ENCODE peak calls at places on chromosomes 2 and 18, in eight cellular contexts. One of them, this sample, is unnamed.

GRCh38 chr2:200288670-200289429 is 17.6 kb upstream of the SPATS2L start:
- DNase-seq in IMR-90: peak; percentile 79
- DNase-seq in psoas muscle: peak; percentile 29
- DNase-seq in effector memory CD4-positive, alpha-beta T cell: no peak
- DNase-seq in CD4-positive, CD25-positive, alpha-beta regulatory T cell: no peak
- DNase-seq in A549: no peak
- DNase-seq in Peyer's patch: no peak
- DNase-seq in H1: no peak
- DNase-seq in this sample: no peak

GRCh38 chr2:231172020-231172419 is 26.4 kb upstream of the ARMC9 start:
- DNase-seq in IMR-90: no peak
- DNase-seq in psoas muscle: no peak
- DNase-seq in effector memory CD4-positive, alpha-beta T cell: no peak
- DNase-seq in CD4-positive, CD25-positive, alpha-beta regulatory T cell: no peak
- DNase-seq in A549: no peak
- DNase-seq in Peyer's patch: no peak
- DNase-seq in H1: no peak
- DNase-seq in this sample: no peak

GRCh38 chr2:25380023-25380422 is 38.3 kb upstream of the DNMT3A start:
- DNase-seq in IMR-90: no peak
- DNase-seq in psoas muscle: no peak
- DNase-seq in effector memory CD4-positive, alpha-beta T cell: no peak
- DNase-seq in CD4-positive, CD25-positive, alpha-beta regulatory T cell: no peak
- DNase-seq in A549: no peak
- DNase-seq in Peyer's patch: no peak
- DNase-seq in H1: no peak
- DNase-seq in this sample: peak; percentile 20

GRCh38 chr2:9163306-9164111 is 43.1 kb upstream of the ASAP2 start:
- DNase-seq in IMR-90: peak; percentile 75
- DNase-seq in psoas muscle: no peak
- DNase-seq in effector memory CD4-positive, alpha-beta T cell: no peak
- DNase-seq in CD4-positive, CD25-positive, alpha-beta regulatory T cell: no peak
- DNase-seq in A549: no peak
- DNase-seq in Peyer's patch: no peak
- DNase-seq in H1: no peak
- DNase-seq in this sample: no peak

GRCh38 chr18:7904529-7904928 is 337.4 kb downstream of the PTPRM start:
- DNase-seq in IMR-90: peak; percentile 95
- DNase-seq in psoas muscle: no peak
- DNase-seq in effector memory CD4-positive, alpha-beta T cell: no peak
- DNase-seq in CD4-positive, CD25-positive, alpha-beta regulatory T cell: no peak
- DNase-seq in A549: peak; percentile 70
- DNase-seq in Peyer's patch: no peak
- DNase-seq in H1: no peak
- DNase-seq in this sample: no peak

GRCh38 chr18:75959150-75959549 is 531.6 kb upstream of the SMIM21 start:
- DNase-seq in IMR-90: no peak
- DNase-seq in psoas muscle: no peak
- DNase-seq in effector memory CD4-positive, alpha-beta T cell: no peak
- DNase-seq in CD4-positive, CD25-positive, alpha-beta regulatory T cell: no peak
- DNase-seq in A549: no peak
- DNase-seq in Peyer's patch: no peak
- DNase-seq in H1: no peak
- DNase-seq in this sample: no peak

GRCh38 chr2:151767536-151767935 is 33.3 kb upstream of the NEB start:
- DNase-seq in IMR-90: peak; percentile 15
- DNase-seq in psoas muscle: no peak
- DNase-seq in effector memory CD4-positive, alpha-beta T cell: no peak
- DNase-seq in CD4-positive, CD25-positive, alpha-beta regulatory T cell: no peak
- DNase-seq in A549: no peak
- DNase-seq in Peyer's patch: no peak
- DNase-seq in H1: no peak
- DNase-seq in this sample: no peak

GRCh38 chr2:60313470-60314172 is 239.8 kb downstream of the BCL11A start:
- DNase-seq in IMR-90: no peak
- DNase-seq in psoas muscle: no peak
- DNase-seq in effector memory CD4-positive, alpha-beta T cell: no peak
- DNase-seq in CD4-positive, CD25-positive, alpha-beta regulatory T cell: no peak
- DNase-seq in A549: no peak
- DNase-seq in Peyer's patch: no peak
- DNase-seq in H1: no peak
- DNase-seq in this sample: no peak

GRCh38 chr18:901769-902168 is 2.9 kb upstream of the ADCYAP1 start:
- DNase-seq in IMR-90: no peak
- DNase-seq in psoas muscle: no peak
- DNase-seq in effector memory CD4-positive, alpha-beta T cell: no peak
- DNase-seq in CD4-positive, CD25-positive, alpha-beta regulatory T cell: no peak
- DNase-seq in A549: no peak
- DNase-seq in Peyer's patch: no peak
- DNase-seq in H1: no peak
- DNase-seq in this sample: no peak

GRCh38 chr18:47756364-47757016 is 174.0 kb downstream of the SMAD2 start:
- DNase-seq in IMR-90: peak; percentile 33
- DNase-seq in psoas muscle: peak; percentile 33
- DNase-seq in effector memory CD4-positive, alpha-beta T cell: no peak
- DNase-seq in CD4-positive, CD25-positive, alpha-beta regulatory T cell: peak; percentile 2
- DNase-seq in A549: peak; percentile 64
- DNase-seq in Peyer's patch: peak; percentile 80
- DNase-seq in H1: peak; percentile 93
- DNase-seq in this sample: peak; percentile 18

DNA sequence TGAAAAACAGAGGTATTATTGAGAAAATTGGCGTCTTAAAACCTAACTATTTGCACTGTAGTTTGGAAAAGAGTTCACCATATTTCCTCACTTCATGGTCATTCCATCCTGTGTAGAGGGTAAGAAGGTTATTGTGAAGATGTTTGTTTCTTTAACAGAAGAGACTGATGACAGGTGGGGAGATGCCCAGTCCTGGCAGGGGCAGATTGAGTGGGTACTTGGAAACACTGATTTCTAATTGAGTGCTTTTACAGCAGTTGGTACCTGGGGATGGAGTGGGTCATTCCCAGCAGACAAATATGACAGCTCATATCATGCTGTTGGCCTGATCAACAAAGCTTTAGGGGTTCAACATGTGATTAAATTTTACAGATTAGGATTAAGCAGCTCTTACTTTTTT is 67.5 kb downstream of the MYOM1 start:
- DNase-seq in IMR-90: no peak
- DNase-seq in psoas muscle: no peak
- DNase-seq in effector memory CD4-positive, alpha-beta T cell: no peak
- DNase-seq in CD4-positive, CD25-positive, alpha-beta regulatory T cell: no peak
- DNase-seq in A549: no peak
- DNase-seq in Peyer's patch: no peak
- DNase-seq in H1: no peak
- DNase-seq in this sample: no peak
- H3K4me1 ChIP-seq in IMR-90: no peaks in the 10 kb centered on the region
- H3K4me1 ChIP-seq in psoas muscle: peaks cover 12% of the 10 kb centered on the region
- H3K4me1 ChIP-seq in effector memory CD4-positive, alpha-beta T cell: no peaks in the 10 kb centered on the region
- H3K4me1 ChIP-seq in CD4-positive, CD25-positive, alpha-beta regulatory T cell: no peaks in the 10 kb centered on the region
- H3K4me1 ChIP-seq in A549: peaks cover 10% of the 10 kb centered on the region
- H3K4me1 ChIP-seq in Peyer's patch: no peaks in the 10 kb centered on the region
- H3K4me1 ChIP-seq in H1: no peaks in the 10 kb centered on the region
- H3K4me1 ChIP-seq in this sample: peaks cover 3% of the 10 kb centered on the region

GRCh38 chr2:135152361-135152760 is 100.3 kb downstream of the RAB3GAP1 start:
- DNase-seq in IMR-90: no peak
- DNase-seq in psoas muscle: no peak
- DNase-seq in effector memory CD4-positive, alpha-beta T cell: no peak
- DNase-seq in CD4-positive, CD25-positive, alpha-beta regulatory T cell: no peak
- DNase-seq in A549: no peak
- DNase-seq in Peyer's patch: no peak
- DNase-seq in H1: no peak
- DNase-seq in this sample: no peak

GRCh38 chr2:135149251-135149650 is 97.2 kb downstream of the RAB3GAP1 start:
- DNase-seq in IMR-90: peak; percentile 69
- DNase-seq in psoas muscle: no peak
- DNase-seq in effector memory CD4-positive, alpha-beta T cell: no peak
- DNase-seq in CD4-positive, CD25-positive, alpha-beta regulatory T cell: no peak
- DNase-seq in A549: no peak
- DNase-seq in Peyer's patch: peak; percentile 52
- DNase-seq in H1: no peak
- DNase-seq in this sample: no peak

GRCh38 chr2:135154962-135155361 is 102.9 kb downstream of the RAB3GAP1 start:
- DNase-seq in IMR-90: no peak
- DNase-seq in psoas muscle: no peak
- DNase-seq in effector memory CD4-positive, alpha-beta T cell: no peak
- DNase-seq in CD4-positive, CD25-positive, alpha-beta regulatory T cell: no peak
- DNase-seq in A549: no peak
- DNase-seq in Peyer's patch: no peak
- DNase-seq in H1: no peak
- DNase-seq in this sample: no peak

GRCh38 chr2:135150711-135151110 is 98.6 kb downstream of the RAB3GAP1 start:
- DNase-seq in IMR-90: no peak
- DNase-seq in psoas muscle: no peak
- DNase-seq in effector memory CD4-positive, alpha-beta T cell: no peak
- DNase-seq in CD4-positive, CD25-positive, alpha-beta regulatory T cell: no peak
- DNase-seq in A549: peak; percentile 12
- DNase-seq in Peyer's patch: no peak
- DNase-seq in H1: no peak
- DNase-seq in this sample: no peak

GRCh38 chr2:135151615-135152014 is 99.5 kb downstream of the RAB3GAP1 start:
- DNase-seq in IMR-90: no peak
- DNase-seq in psoas muscle: no peak
- DNase-seq in effector memory CD4-positive, alpha-beta T cell: no peak
- DNase-seq in CD4-positive, CD25-positive, alpha-beta regulatory T cell: no peak
- DNase-seq in A549: no peak
- DNase-seq in Peyer's patch: no peak
- DNase-seq in H1: no peak
- DNase-seq in this sample: no peak
- H3K27ac ChIP-seq in IMR-90: no peak overlapping the region
- H3K27ac ChIP-seq in psoas muscle: no peak overlapping the region
- H3K27ac ChIP-seq in effector memory CD4-positive, alpha-beta T cell: no peak overlapping the region
- H3K27ac ChIP-seq in CD4-positive, CD25-positive, alpha-beta regulatory T cell: no peak overlapping the region
- H3K27ac ChIP-seq in A549: no peak overlapping the region
- H3K27ac ChIP-seq in Peyer's patch: no peak overlapping the region
- H3K27ac ChIP-seq in H1: no peak overlapping the region
- H3K27ac ChIP-seq in this sample: no peak overlapping the region

GRCh38 chr2:128637481-128638155 is 318.9 kb upstream of the HS6ST1 start:
- DNase-seq in IMR-90: no peak
- DNase-seq in psoas muscle: no peak
- DNase-seq in effector memory CD4-positive, alpha-beta T cell: no peak
- DNase-seq in CD4-positive, CD25-positive, alpha-beta regulatory T cell: no peak
- DNase-seq in A549: no peak
- DNase-seq in Peyer's patch: peak; percentile 14
- DNase-seq in H1: peak; percentile 33
- DNase-seq in this sample: no peak

GRCh38 chr2:128636802-128637147 is 318.1 kb upstream of the HS6ST1 start:
- DNase-seq in IMR-90: no peak
- DNase-seq in psoas muscle: no peak
- DNase-seq in effector memory CD4-positive, alpha-beta T cell: no peak
- DNase-seq in CD4-positive, CD25-positive, alpha-beta regulatory T cell: no peak
- DNase-seq in A549: no peak
- DNase-seq in Peyer's patch: no peak
- DNase-seq in H1: peak; percentile 38
- DNase-seq in this sample: no peak

GRCh38 chr2:128638311-128638710 is 319.6 kb upstream of the HS6ST1 start:
- DNase-seq in IMR-90: no peak
- DNase-seq in psoas muscle: no peak
- DNase-seq in effector memory CD4-positive, alpha-beta T cell: no peak
- DNase-seq in CD4-positive, CD25-positive, alpha-beta regulatory T cell: no peak
- DNase-seq in A549: no peak
- DNase-seq in Peyer's patch: peak; percentile 42
- DNase-seq in H1: peak; percentile 52
- DNase-seq in this sample: no peak

GRCh38 chr2:128633501-128633900 is 314.8 kb upstream of the HS6ST1 start:
- DNase-seq in IMR-90: peak; percentile 57
- DNase-seq in psoas muscle: no peak
- DNase-seq in effector memory CD4-positive, alpha-beta T cell: no peak
- DNase-seq in CD4-positive, CD25-positive, alpha-beta regulatory T cell: no peak
- DNase-seq in A549: no peak
- DNase-seq in Peyer's patch: no peak
- DNase-seq in H1: no peak
- DNase-seq in this sample: no peak

DNA sequence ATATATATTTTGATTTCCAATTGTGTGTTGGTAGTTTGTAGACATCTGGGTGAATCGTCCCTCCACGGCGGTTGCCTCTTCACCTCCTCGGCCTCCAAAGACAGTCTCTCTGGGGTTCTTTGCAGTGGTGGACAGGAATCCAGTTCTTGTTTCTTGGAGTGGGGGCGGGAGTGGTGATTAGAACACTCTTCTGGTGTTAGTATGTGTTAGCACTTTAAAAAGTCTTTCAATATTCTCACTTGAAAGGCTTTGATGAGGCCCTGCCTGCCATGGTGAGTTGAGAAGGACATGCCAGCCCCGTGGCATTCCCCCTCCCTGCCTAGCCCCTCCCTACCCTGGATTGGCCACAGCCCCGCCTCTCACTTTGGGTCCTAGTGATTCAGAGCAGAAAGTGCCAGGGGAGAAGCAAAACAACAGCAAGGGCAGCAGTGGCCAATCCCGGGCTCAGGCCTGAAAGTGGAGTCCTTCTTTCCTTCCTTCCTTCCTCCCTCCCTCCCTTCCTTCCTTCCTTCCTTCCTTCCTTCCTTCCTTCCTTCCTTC is 316.8 kb upstream of the HS6ST1 start:
- DNase-seq in IMR-90: no peak
- DNase-seq in psoas muscle: no peak
- DNase-seq in effector memory CD4-positive, alpha-beta T cell: no peak
- DNase-seq in CD4-positive, CD25-positive, alpha-beta regulatory T cell: no peak
- DNase-seq in A549: no peak
- DNase-seq in Peyer's patch: peak; percentile 24
- DNase-seq in H1: peak; percentile 41
- DNase-seq in this sample: no peak
- H3K4me1 ChIP-seq in IMR-90: no peaks in the 10 kb centered on the region
- H3K4me1 ChIP-seq in psoas muscle: no peaks in the 10 kb centered on the region
- H3K4me1 ChIP-seq in effector memory CD4-positive, alpha-beta T cell: no peaks in the 10 kb centered on the region
- H3K4me1 ChIP-seq in CD4-positive, CD25-positive, alpha-beta regulatory T cell: no peaks in the 10 kb centered on the region
- H3K4me1 ChIP-seq in A549: no peaks in the 10 kb centered on the region
- H3K4me1 ChIP-seq in Peyer's patch: no peaks in the 10 kb centered on the region
- H3K4me1 ChIP-seq in H1: peaks cover 33% of the 10 kb centered on the region
- H3K4me1 ChIP-seq in this sample: no peaks in the 10 kb centered on the region

GRCh38 chr18:79717555-79718074 is 38.0 kb downstream of the CTDP1 start:
- DNase-seq in IMR-90: no peak
- DNase-seq in psoas muscle: no peak
- DNase-seq in effector memory CD4-positive, alpha-beta T cell: no peak
- DNase-seq in CD4-positive, CD25-positive, alpha-beta regulatory T cell: no peak
- DNase-seq in A549: no peak
- DNase-seq in Peyer's patch: no peak
- DNase-seq in H1: no peak
- DNase-seq in this sample: no peak

GRCh38 chr18:79718878-79719477 is 39.4 kb downstream of the CTDP1 start:
- DNase-seq in IMR-90: no peak
- DNase-seq in psoas muscle: no peak
- DNase-seq in effector memory CD4-positive, alpha-beta T cell: no peak
- DNase-seq in CD4-positive, CD25-positive, alpha-beta regulatory T cell: no peak
- DNase-seq in A549: no peak
- DNase-seq in Peyer's patch: no peak
- DNase-seq in H1: no peak
- DNase-seq in this sample: no peak

GRCh38 chr18:79718126-79718525 is 38.5 kb downstream of the CTDP1 start:
- DNase-seq in IMR-90: no peak
- DNase-seq in psoas muscle: no peak
- DNase-seq in effector memory CD4-positive, alpha-beta T cell: no peak
- DNase-seq in CD4-positive, CD25-positive, alpha-beta regulatory T cell: no peak
- DNase-seq in A549: no peak
- DNase-seq in Peyer's patch: no peak
- DNase-seq in H1: no peak
- DNase-seq in this sample: no peak

GRCh38 chr18:79715280-79715679 is 35.7 kb downstream of the CTDP1 start:
- DNase-seq in IMR-90: no peak
- DNase-seq in psoas muscle: no peak
- DNase-seq in effector memory CD4-positive, alpha-beta T cell: no peak
- DNase-seq in CD4-positive, CD25-positive, alpha-beta regulatory T cell: no peak
- DNase-seq in A549: no peak
- DNase-seq in Peyer's patch: no peak
- DNase-seq in H1: no peak
- DNase-seq in this sample: no peak

GRCh38 chr18:79717059-79717458 is 37.5 kb downstream of the CTDP1 start:
- DNase-seq in IMR-90: no peak
- DNase-seq in psoas muscle: no peak
- DNase-seq in effector memory CD4-positive, alpha-beta T cell: no peak
- DNase-seq in CD4-positive, CD25-positive, alpha-beta regulatory T cell: no peak
- DNase-seq in A549: no peak
- DNase-seq in Peyer's patch: no peak
- DNase-seq in H1: no peak
- DNase-seq in this sample: no peak
- H3K27ac ChIP-seq in IMR-90: no peak overlapping the region
- H3K27ac ChIP-seq in psoas muscle: no peak overlapping the region
- H3K27ac ChIP-seq in effector memory CD4-positive, alpha-beta T cell: no peak overlapping the region
- H3K27ac ChIP-seq in CD4-positive, CD25-positive, alpha-beta regulatory T cell: no peak overlapping the region
- H3K27ac ChIP-seq in A549: no peak overlapping the region
- H3K27ac ChIP-seq in Peyer's patch: no peak overlapping the region
- H3K27ac ChIP-seq in H1: no peak overlapping the region
- H3K27ac ChIP-seq in this sample: no peak overlapping the region